ENCODE peak calls at places on chromosomes 4 and X, in nine cellular contexts. O, L, S, C, F, Q, P, V and H are unnamed samples. For H3K9me3 and H3K27me3, the result is how much of the 10 kb centered on the place peaks cover.

GRCh38 chr4:112279025-112279881 is 6.5 kb downstream of the TIFA start:
- DNase-seq in O (peak), L (no peak), V (no peak), F (no peak), S (no peak), C (no peak), P (no peak), Q (no peak), H (no peak)

GRCh38 chrX:104108955-104109354 is 3.4 kb upstream of the ZCCHC18 start:
- DNase-seq in Q (no peak), O (no peak), C (no peak), S (no peak), V (no peak), P (no peak), F (no peak), L (no peak), H (no peak)

GRCh38 chrX:104864296-104864695 is 298.3 kb downstream of the IL1RAPL2 start:
- DNase-seq in O (no peak), P (no peak), V (no peak), S (peak), L (no peak), F (no peak), Q (no peak), C (no peak), H (no peak)

GRCh38 chrX:8873102-8873501 is 71.9 kb upstream of the FAM9A start:
- DNase-seq in F (no peak), V (no peak), Q (no peak), C (no peak), P (no peak), S (no peak), L (no peak), O (no peak), H (no peak)

GRCh38 chrX:42290608-42291007 is 367.3 kb upstream of the CASK start:
- DNase-seq in F (no peak), L (no peak), Q (no peak), C (no peak), P (no peak), S (no peak), O (no peak), V (no peak), H (no peak)

GRCh38 chr4:186570193-186570996 is 15.0 kb upstream of the MTNR1A start:
- DNase-seq in O (no peak), F (no peak), C (peak), Q (no peak), S (peak), V (no peak), P (no peak), L (no peak), H (no peak)

GRCh38 chrX:53288173-53288572 is 6.8 kb upstream of the IQSEC2 start:
- DNase-seq in P (no peak), Q (no peak), S (no peak), O (no peak), V (peak), L (peak), C (peak), F (no peak), H (no peak)

GRCh38 chr4:59180161-59180560 is 2020.0 kb upstream of the ADGRL3 start:
- DNase-seq in C (no peak), O (no peak), P (no peak), S (no peak), Q (no peak), L (no peak), V (no peak), F (no peak), H (no peak)

GRCh38 chr4:153014460-153014859 is 78.3 kb downstream of the FHDC1 start:
- DNase-seq in F (no peak), C (no peak), Q (no peak), O (no peak), V (no peak), P (no peak), L (no peak), S (no peak), H (no peak)

GRCh38 chrX:17738002-17738713 is 865 bp downstream of the SCML1 start:
- DNase-seq in F (peak), V (peak), P (peak), Q (peak), C (peak), O (peak), S (peak), L (no peak), H (peak)

GRCh38 chr4:23194751-23195150 is 502.0 kb downstream of the GBA3 start:
- DNase-seq in S (no peak), F (no peak), P (no peak), L (no peak), V (no peak), C (no peak), O (no peak), Q (no peak), H (no peak)

GRCh38 chr4:118888666-118889312 is at the start of gene SYNPO2:
- DNase-seq in V (peak), C (peak), L (no peak), O (peak), Q (peak), S (peak), P (peak), F (peak), H (no peak)

GRCh38 chr4:99617374-99617773 is 40.3 kb downstream of the C4orf54 start:
- DNase-seq in P (no peak), L (no peak), Q (no peak), O (no peak), S (no peak), F (no peak), C (no peak), V (no peak), H (no peak)

GRCh38 chr4:121706595-121707021 is 9.8 kb upstream of the ANXA5 start:
- DNase-seq in P (no peak), Q (no peak), L (peak), S (peak), C (no peak), V (no peak), O (no peak), F (peak), H (no peak)

GRCh38 chr4:150886597-150886996 is 128.5 kb downstream of the LRBA start:
- DNase-seq in F (no peak), S (no peak), C (no peak), L (no peak), Q (no peak), P (no peak), O (no peak), V (no peak), H (no peak)

GRCh38 chr4:71206763-71207162 is 132.1 kb upstream of the SLC4A4 start:
- DNase-seq in F (no peak), O (no peak), V (no peak), L (no peak), P (no peak), Q (no peak), S (peak), C (no peak), H (no peak)

GRCh38 chrX:1483843-1484637 is 31.3 kb upstream of the ASMTL start:
- DNase-seq in L (peak), V (no peak), O (no peak), Q (peak), P (no peak), S (no peak), C (no peak), F (no peak), H (no peak)

GRCh38 chr4:2292679-2293108 is 30.8 kb upstream of the MXD4 start:
- DNase-seq in O (no peak), Q (no peak), V (no peak), P (no peak), S (peak), L (no peak), C (no peak), F (no peak), H (no peak)

GRCh38 chr4:118816538-118817177 is 19.3 kb downstream of the SEC24D start:
- DNase-seq in Q (no peak), V (no peak), P (no peak), C (no peak), F (peak), S (peak), O (no peak), L (no peak), H (no peak)

GRCh38 chrX:50071507-50071906 is 129.3 kb downstream of the AKAP4 start:
- DNase-seq in L (no peak), P (no peak), C (no peak), Q (no peak), O (no peak), S (no peak), V (no peak), F (no peak), H (no peak)

GRCh38 chrX:77167993-77168392 is 279.2 kb upstream of the FGF16 start:
- DNase-seq in P (no peak), S (no peak), V (no peak), F (no peak), L (no peak), Q (no peak), C (no peak), O (no peak), H (no peak)

GRCh38 chr4:74123065-74123728 is 24.2 kb upstream of the CXCL2 start:
- DNase-seq in O (no peak), Q (no peak), L (no peak), F (no peak), P (no peak), S (no peak), C (peak), V (no peak), H (no peak)

GRCh38 chr4:48891028-48891619 is 15.4 kb downstream of the OCIAD2 start:
- DNase-seq in F (no peak), S (no peak), V (no peak), O (no peak), C (no peak), L (no peak), P (no peak), Q (no peak), H (no peak)

GRCh38 chr4:157886650-157887049 is 286.2 kb downstream of the GASK1B start:
- DNase-seq in C (no peak), O (no peak), V (no peak), P (no peak), F (no peak), L (no peak), S (no peak), Q (no peak), H (no peak)

GRCh38 chr4:99352602-99353580 is at the start of gene ADH1C:
- DNase-seq in V (no peak), P (no peak), C (no peak), S (no peak), Q (no peak), O (no peak), F (no peak), L (no peak), H (no peak)

GRCh38 chr4:1249148-1249730 is 309 bp upstream of the CTBP1 start:
- DNase-seq in C (peak), L (peak), O (peak), P (peak), S (peak), V (peak), Q (peak), F (peak), H (peak)

GRCh38 chr4:183107891-183108459 is 8.9 kb downstream of the WWC2 start:
- DNase-seq in S (no peak), F (peak), L (no peak), V (no peak), C (no peak), O (no peak), Q (no peak), P (no peak), H (no peak)

GRCh38 chr4:183111452-183111885 is 12.4 kb downstream of the WWC2 start:
- DNase-seq in P (no peak), L (no peak), C (no peak), Q (peak), S (no peak), O (no peak), V (no peak), F (no peak), H (no peak)

GRCh38 chr4:183110244-183110643 is 11.2 kb downstream of the WWC2 start:
- DNase-seq in Q (no peak), C (no peak), O (no peak), S (no peak), V (no peak), L (no peak), P (no peak), F (no peak), H (no peak)

GRCh38 chr4:183105092-183105491 is 6.0 kb downstream of the WWC2 start:
- DNase-seq in O (no peak), P (no peak), Q (no peak), L (no peak), C (no peak), V (no peak), F (no peak), S (no peak), H (no peak)

GRCh38 chr4:183106839-183107238 is 7.8 kb downstream of the WWC2 start:
- DNase-seq in Q (no peak), C (no peak), P (no peak), O (no peak), F (no peak), L (no peak), V (no peak), S (no peak), H (no peak)
- TF ChIP-seq CTCF in Q (peak), C (no peak), P (no peak), O (no peak), F (peak), L (no peak), V (no peak), S (no peak), H (no peak)

DNA sequence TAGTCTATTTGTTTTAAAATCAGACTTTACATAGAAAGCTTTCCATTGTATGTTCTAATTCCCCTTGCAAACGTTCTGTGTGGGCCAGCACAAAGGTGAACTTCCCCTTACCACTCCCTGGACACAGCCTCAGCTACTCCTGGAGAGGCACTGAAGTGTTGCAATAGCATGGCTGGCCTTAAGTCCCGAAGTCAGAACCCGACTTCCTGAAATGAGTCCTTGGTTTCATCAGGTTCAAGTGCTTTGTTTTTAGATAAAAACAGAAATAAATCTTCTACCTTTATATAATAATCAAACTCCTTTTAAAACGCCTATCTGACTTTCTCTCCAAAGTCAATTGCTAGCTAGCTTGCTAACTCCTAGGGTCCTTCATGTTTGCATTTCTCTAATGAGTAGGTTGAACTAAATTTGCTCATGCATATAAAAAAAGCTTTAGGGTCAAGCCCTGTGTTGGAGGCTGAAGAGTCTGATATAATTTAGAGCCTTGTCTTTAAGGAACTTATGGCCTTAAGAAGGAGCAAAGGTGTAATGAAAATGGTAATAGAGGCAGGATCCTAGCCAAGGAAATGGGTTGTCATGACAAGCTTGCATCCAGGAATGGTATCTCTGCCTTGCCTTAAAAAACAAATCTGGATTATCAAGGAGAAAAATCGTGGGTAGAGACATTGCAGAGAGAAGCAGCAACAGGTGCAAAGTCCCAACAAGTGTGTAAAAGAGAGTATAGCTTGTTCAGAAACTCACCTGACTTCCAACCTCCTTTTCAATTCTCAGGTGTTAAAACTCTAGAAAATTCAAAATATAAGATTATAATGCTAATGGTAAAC is 9.1 kb downstream of the BMP3 start:
- DNase-seq in O (no peak), Q (no peak), C (no peak), S (no peak), F (no peak), V (no peak), L (no peak), P (no peak), H (no peak)
- H3K9me3 ChIP-seq in O (under half), Q (under half), C (under half), S (under half), F (under half), V (under half), L (under half), P (under half), H (under half)

GRCh38 chrX:85504381-85504780 is 124.9 kb upstream of the POF1B start:
- DNase-seq in V (no peak), S (no peak), F (no peak), P (no peak), O (no peak), L (no peak), Q (no peak), C (no peak), H (no peak)

GRCh38 chrX:85506871-85507270 is 127.4 kb upstream of the POF1B start:
- DNase-seq in S (no peak), V (no peak), C (no peak), F (no peak), P (no peak), Q (no peak), L (no peak), O (no peak), H (no peak)

GRCh38 chrX:85501349-85501748 is 121.9 kb upstream of the POF1B start:
- DNase-seq in L (no peak), O (no peak), C (no peak), S (no peak), F (no peak), Q (no peak), P (no peak), V (no peak), H (no peak)

GRCh38 chrX:85503258-85504158 is 124.0 kb upstream of the POF1B start:
- DNase-seq in O (no peak), S (no peak), C (no peak), Q (no peak), F (peak), V (no peak), P (no peak), L (no peak), H (no peak)

DNA sequence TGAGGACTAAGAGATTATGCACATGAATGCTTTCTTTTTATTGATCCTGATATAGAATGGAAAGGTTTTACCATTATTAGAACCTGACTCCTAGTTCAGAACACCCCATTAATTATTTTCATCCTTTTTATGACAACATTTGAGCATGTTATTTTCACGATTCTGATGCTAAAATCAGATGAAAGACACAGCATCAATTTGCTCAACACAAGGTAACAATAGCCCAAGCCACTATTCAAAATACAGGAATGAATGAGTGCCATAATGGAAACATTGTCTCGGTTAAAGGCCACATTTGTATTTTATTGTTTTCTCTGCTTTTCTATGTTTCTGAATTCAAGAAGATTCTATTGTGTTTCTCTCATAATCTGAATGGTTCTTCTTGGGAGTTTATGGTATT is 126.3 kb upstream of the POF1B start:
- DNase-seq in F (no peak), S (no peak), Q (no peak), L (no peak), P (no peak), V (no peak), O (no peak), C (no peak), H (no peak)
- H3K27me3 ChIP-seq in F (under half), S (under half), Q (under half), L (under half), P (under half), V (under half), O (under half), C (under half), H (under half)

GRCh38 chrX:117996918-117997480 is 119.6 kb downstream of the KLHL13 start:
- DNase-seq in V (no peak), L (no peak), Q (no peak), F (peak), S (no peak), C (no peak), P (no peak), O (no peak), H (no peak)
- TF ChIP-seq CTCF in V (peak), L (no peak), Q (peak), F (peak), S (peak), C (no peak), P (no peak), O (peak), H (no peak)

GRCh38 chrX:110214684-110215083 is 103.2 kb downstream of the AMMECR1 start:
- DNase-seq in C (no peak), F (no peak), V (no peak), L (no peak), O (no peak), Q (no peak), P (no peak), S (no peak), H (no peak)
- H3K9me3 ChIP-seq in C (under half), F (under half), V (under half), L (under half), O (under half), Q (under half), P (under half), S (under half), H (under half)

GRCh38 chrX:43559643-43560042 is 96.5 kb upstream of the MAOA start:
- DNase-seq in P (no peak), L (peak), V (no peak), C (peak), F (peak), Q (peak), S (peak), O (peak), H (peak)

GRCh38 chrX:43560247-43560946 is 95.7 kb upstream of the MAOA start:
- DNase-seq in S (no peak), O (no peak), P (no peak), Q (no peak), C (no peak), L (no peak), V (no peak), F (no peak), H (no peak)

GRCh38 chrX:43564953-43565352 is 91.1 kb upstream of the MAOA start:
- DNase-seq in C (no peak), F (no peak), Q (peak), P (no peak), S (no peak), V (no peak), L (no peak), O (no peak), H (no peak)

GRCh38 chrX:43566170-43566569 is 89.9 kb upstream of the MAOA start:
- DNase-seq in L (no peak), F (no peak), P (no peak), Q (no peak), O (no peak), S (no peak), V (no peak), C (no peak), H (no peak)

DNA sequence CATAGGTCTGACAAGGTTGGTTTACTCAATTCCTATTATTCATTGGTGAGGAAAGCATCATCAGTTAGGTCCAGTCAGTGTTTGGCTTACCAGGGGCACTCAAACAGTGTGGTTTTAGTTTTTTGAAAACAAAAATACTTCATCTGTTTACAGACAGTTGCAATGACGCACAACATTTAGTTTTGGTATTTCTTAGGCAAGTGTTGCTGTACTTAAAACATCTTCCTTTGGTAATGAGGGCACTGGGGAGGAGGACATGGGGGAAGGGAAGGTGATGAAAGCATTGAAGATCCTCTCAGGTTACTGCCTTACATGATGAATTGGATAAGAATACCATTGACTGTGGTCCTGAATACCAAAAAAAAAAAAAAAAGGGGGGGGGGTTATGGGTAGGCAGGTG is 93.7 kb upstream of the MAOA start:
- DNase-seq in F (no peak), C (no peak), O (no peak), Q (no peak), L (no peak), S (no peak), P (no peak), V (no peak), H (no peak)
- H3K27me3 ChIP-seq in F (under half), C (under half), O (under half), Q (under half), L (under half), S (under half), P (under half), V (under half), H (under half)

GRCh38 chr4:145887241-145887964 is 51.2 kb downstream of the ZNF827 start:
- DNase-seq in V (no peak), F (no peak), L (no peak), Q (no peak), S (peak), O (no peak), C (no peak), P (no peak), H (no peak)
- TF ChIP-seq CTCF in V (peak), F (no peak), L (no peak), Q (no peak), S (no peak), O (no peak), C (no peak), P (no peak), H (no peak)

GRCh38 chr4:110106946-110107325 is 91.5 kb downstream of the ELOVL6 start:
- DNase-seq in S (peak), O (no peak), V (no peak), P (no peak), F (no peak), Q (no peak), C (no peak), L (no peak), H (no peak)
- H3K9me3 ChIP-seq in S (under half), O (under half), V (under half), P (under half), F (under half), Q (under half), C (under half), L (under half), H (under half)